ENCODE peak calls at places on chromosomes 1 and 21, in five cellular contexts. A is thoracic aorta, J is RWPE2, L is neural progenitor cell, Y is heart left ventricle. D is an unnamed sample.

GRCh38 chr1:59669752-59670312 is 144.9 kb upstream of the HOOK1 start:
- DNase-seq in Y (peak), J (no peak), A (no peak), L (peak), D (no peak)

GRCh38 chr1:228004331-228004871 is 2.4 kb upstream of the WNT3A start:
- DNase-seq in A (no peak), Y (no peak), L (peak), J (no peak), D (no peak)

GRCh38 chr1:71240656-71241055 is 159.8 kb upstream of the ZRANB2 start:
- DNase-seq in L (no peak), A (no peak), Y (no peak), J (no peak), D (no peak)

GRCh38 chr1:20373764-20374163 is 83.1 kb downstream of the VWA5B1 start:
- DNase-seq in Y (no peak), L (peak), A (no peak), J (no peak), D (no peak)

GRCh38 chr21:33395866-33396265 is 7.3 kb upstream of the IFNGR2 start:
- DNase-seq in J (no peak), L (no peak), A (no peak), Y (no peak), D (no peak)

GRCh38 chr1:167566766-167567165 is 13.2 kb upstream of the CREG1 start:
- DNase-seq in Y (no peak), A (no peak), J (no peak), L (no peak), D (no peak)

GRCh38 chr1:182080955-182081582 is 19.6 kb upstream of the ZNF648 start:
- DNase-seq in J (no peak), A (no peak), Y (no peak), L (peak), D (no peak)

GRCh38 chr1:192445849-192446489 is 129.2 kb downstream of the RGS21 start:
- DNase-seq in L (peak), A (no peak), Y (peak), J (no peak), D (no peak)

GRCh38 chr1:205319081-205320018 is 2.2 kb downstream of the NUAK2 start:
- DNase-seq in A (no peak), L (no peak), Y (peak), J (no peak), D (no peak)

GRCh38 chr21:32007461-32007860 is 134.6 kb downstream of the HUNK start:
- DNase-seq in L (no peak), J (no peak), A (no peak), Y (no peak), D (no peak)

GRCh38 chr21:41895643-41896493 is 16.7 kb upstream of the PRDM15 start:
- DNase-seq in Y (no peak), J (no peak), L (no peak), A (no peak), D (no peak)

GRCh38 chr21:42003051-42003461 is 7.1 kb downstream of the ZBTB21 start:
- DNase-seq in A (no peak), Y (no peak), L (no peak), J (no peak), D (no peak)

GRCh38 chr1:25117233-25117823 is 115.0 kb downstream of the SYF2 start:
- DNase-seq in Y (no peak), J (no peak), L (peak), A (no peak), D (no peak)
- TF ChIP-seq CTCF in Y (no peak), J (peak), L (peak), A (no peak), D (peak)

GRCh38 chr1:244494659-244495058 is 33.6 kb downstream of the CATSPERE start:
- DNase-seq in Y (no peak), J (no peak), A (no peak), L (no peak), D (no peak)
- TF ChIP-seq CTCF in Y (no peak), J (no peak), A (no peak), L (no peak), D (no peak)

DNA sequence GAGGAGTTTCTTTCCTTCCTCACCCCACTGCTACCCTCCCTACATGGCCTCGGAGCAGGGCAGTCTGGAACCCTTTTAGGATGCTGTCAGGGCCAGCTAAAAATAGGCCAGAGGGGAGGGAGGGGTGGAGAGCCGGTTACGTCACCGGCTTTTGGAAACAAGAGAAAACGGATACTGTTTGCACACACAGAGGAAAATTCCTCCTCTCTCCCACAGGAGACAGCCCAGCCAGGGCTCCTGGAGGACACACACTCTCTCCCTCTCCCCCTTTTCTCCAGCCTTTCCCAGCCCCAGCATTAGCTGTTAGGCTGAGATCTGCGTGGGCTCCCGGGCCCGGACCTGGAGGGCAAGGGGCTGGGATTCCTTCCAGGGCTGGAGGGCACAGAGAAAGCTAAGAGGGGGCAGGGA is 20.0 kb upstream of the ALDH4A1 start:
- DNase-seq in Y (peak), L (peak), A (peak), J (no peak), D (no peak)
- TF ChIP-seq CTCF in Y (no peak), L (no peak), A (peak), J (no peak), D (no peak)

GRCh38 chr1:63274371-63274770 is 48.0 kb upstream of the FOXD3 start:
- DNase-seq in L (no peak), A (no peak), J (no peak), Y (no peak), D (no peak)

GRCh38 chr1:63272811-63273210 is 49.6 kb upstream of the FOXD3 start:
- DNase-seq in L (no peak), J (no peak), A (no peak), Y (no peak), D (no peak)

GRCh38 chr1:63274979-63275378 is 47.4 kb upstream of the FOXD3 start:
- DNase-seq in L (no peak), J (no peak), A (no peak), Y (no peak), D (no peak)

GRCh38 chr1:63277195-63278192 is 44.9 kb upstream of the FOXD3 start:
- DNase-seq in Y (no peak), J (no peak), L (peak), A (no peak), D (no peak)

GRCh38 chr1:63276625-63277024 is 45.7 kb upstream of the FOXD3 start:
- DNase-seq in L (peak), Y (no peak), A (no peak), J (no peak), D (no peak)
- TF ChIP-seq CTCF in L (peak), Y (no peak), A (no peak), J (no peak), D (no peak)

GRCh38 chr21:19321688-19322087 is 918.1 kb upstream of the TMPRSS15 start:
- DNase-seq in A (no peak), L (no peak), Y (no peak), J (no peak), D (no peak)

GRCh38 chr21:19326581-19327319 is 923.2 kb upstream of the TMPRSS15 start:
- DNase-seq in L (no peak), A (no peak), J (no peak), Y (no peak), D (no peak)

GRCh38 chr21:19322360-19322759 is 918.8 kb upstream of the TMPRSS15 start:
- DNase-seq in A (no peak), Y (no peak), J (no peak), L (no peak), D (no peak)
- TF ChIP-seq CTCF in A (no peak), Y (peak), J (peak), L (peak), D (no peak)

GRCh38 chr1:197671140-197671539 is 104.1 kb downstream of the DENND1B start:
- DNase-seq in J (no peak), A (no peak), L (no peak), Y (no peak), D (no peak)
- TF ChIP-seq CTCF in J (no peak), A (no peak), L (no peak), Y (no peak), D (no peak)

GRCh38 chr1:226649244-226649643 is 89.8 kb downstream of the ITPKB start:
- DNase-seq in A (no peak), J (no peak), L (no peak), Y (no peak), D (no peak)

GRCh38 chr1:226650236-226650841 is 88.7 kb downstream of the ITPKB start:
- DNase-seq in Y (no peak), A (no peak), J (no peak), L (peak), D (no peak)

GRCh38 chr1:226651041-226651731 is 87.9 kb downstream of the ITPKB start:
- DNase-seq in Y (no peak), L (no peak), A (no peak), J (no peak), D (no peak)

GRCh38 chr1:226648421-226648820 is 90.7 kb downstream of the ITPKB start:
- DNase-seq in J (no peak), L (no peak), A (no peak), Y (no peak), D (no peak)

GRCh38 chr1:226649780-226650179 is 89.3 kb downstream of the ITPKB start:
- DNase-seq in Y (no peak), A (no peak), L (no peak), J (no peak), D (no peak)
- TF ChIP-seq CTCF in Y (peak), A (no peak), L (no peak), J (peak), D (peak)

DNA sequence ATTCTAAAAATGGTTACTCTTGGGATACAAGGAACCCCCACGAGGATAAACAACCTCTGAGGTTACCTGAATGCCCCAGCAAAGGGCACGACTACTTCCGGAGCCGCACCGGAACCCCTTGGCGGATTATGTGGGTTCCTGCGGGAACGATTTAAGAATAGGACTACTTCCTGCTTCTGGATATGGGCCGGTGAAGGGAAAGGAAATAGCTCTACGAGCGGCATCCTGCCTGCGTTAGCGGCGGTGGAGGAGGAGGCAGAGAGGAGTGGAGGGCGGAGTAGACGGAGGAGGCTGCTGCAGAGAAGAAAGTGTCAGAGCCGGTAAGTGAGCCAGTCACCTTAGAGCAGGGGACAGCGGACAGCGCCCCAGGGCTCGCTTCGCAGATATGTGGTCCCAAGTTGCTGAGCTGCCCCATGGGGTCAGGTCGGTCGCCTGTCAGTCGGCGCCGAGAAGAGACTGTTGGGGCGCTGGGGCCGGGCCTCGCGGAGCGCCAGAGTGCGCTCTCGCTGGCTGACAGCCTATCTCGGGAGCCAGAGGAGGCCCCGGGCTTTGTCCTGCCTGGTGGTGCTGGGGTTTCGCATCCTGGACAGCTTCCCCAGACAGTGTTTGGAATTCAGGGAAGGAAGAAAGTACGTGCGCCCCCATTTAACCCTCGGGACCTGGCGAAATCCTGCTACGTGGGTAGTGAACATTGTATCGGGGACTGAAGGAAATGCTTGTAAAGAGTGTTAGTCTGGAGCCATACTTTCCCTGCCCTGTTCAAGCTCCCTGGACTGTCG is at the start of gene KLHL20:
- DNase-seq in Y (peak), L (peak), J (peak), A (peak), D (peak)
- TF ChIP-seq CTCF in Y (no peak), L (no peak), J (peak), A (no peak), D (no peak)

DNA sequence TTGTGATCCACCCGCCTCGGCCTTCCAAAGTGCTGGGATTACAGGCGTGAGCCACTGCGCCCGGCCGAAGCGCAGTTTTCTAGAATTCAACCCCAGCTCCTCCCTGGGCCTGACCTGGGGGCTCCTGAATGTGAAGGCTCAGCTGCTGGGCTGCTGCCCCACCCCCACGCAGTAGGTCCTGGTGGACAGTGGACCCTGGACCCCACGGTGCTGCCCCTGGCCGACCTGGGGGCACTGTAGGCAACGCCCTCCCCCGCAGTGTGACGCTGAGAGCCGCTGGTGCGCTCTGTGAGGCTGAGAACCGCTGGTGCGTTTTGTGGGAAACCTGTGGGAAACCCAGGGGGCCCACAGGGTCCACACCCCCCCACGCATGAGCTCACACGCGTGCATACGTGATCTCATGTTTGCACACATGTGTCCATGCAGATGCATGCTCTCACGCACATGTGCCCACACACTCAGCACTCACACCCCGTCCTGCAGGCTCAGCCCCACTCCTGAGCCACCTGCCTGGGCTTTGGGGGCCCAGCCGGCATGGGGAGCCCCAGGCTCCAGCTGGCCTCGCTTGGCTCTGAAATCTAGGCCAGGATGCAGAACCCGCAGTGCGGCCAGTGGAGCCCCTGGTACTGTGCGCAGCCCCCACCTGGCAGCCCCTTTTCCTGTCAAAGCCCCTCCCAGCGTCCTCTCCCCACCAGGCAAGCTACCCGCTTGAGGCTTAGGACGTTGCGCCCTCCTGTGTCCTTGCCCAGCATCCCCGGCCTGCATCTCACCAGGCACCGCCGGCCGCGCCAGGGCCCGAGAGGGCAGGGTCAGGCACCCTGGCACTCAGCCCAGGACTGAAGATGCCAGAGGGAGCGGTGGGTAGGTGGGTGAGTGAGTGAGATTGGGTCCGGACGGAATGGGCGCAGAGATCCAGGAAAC is 67.7 kb downstream of the COL18A1 start:
- DNase-seq in A (no peak), Y (no peak), J (no peak), L (no peak), D (no peak)
- TF ChIP-seq CTCF in A (no peak), Y (no peak), J (no peak), L (no peak), D (no peak)

D was measured in CD14-positive monocyte.